ENCODE peak calls at places on chromosomes 13 and 19, in ten cellular contexts. B is stomach; K is thoracic aorta; X is tibial nerve; M is ovary; W is fibroblast of lung; Q is adipocyte; J is uterus; L is CD8-positive, alpha-beta memory T cell; V is cardiac muscle cell. F is an unnamed sample.

GRCh38 chr19:35044317-35045117 is 3.0 kb downstream of the HPN start:
- DNase-seq in J (no peak), L (peak; percentile 54), V (peak; percentile 66), M (peak; percentile 69), B (peak; percentile 68), Q (peak; percentile 67), W (peak; percentile 18), K (no peak), X (peak; percentile 78), F (peak; percentile 81)

GRCh38 chr13:72004975-72005374 is 138.0 kb upstream of the DACH1 start:
- DNase-seq in W (peak; percentile 73), L (no peak), K (no peak), J (no peak), M (no peak), B (no peak), X (peak; percentile 41), V (peak; percentile 0), Q (peak; percentile 56), F (no peak)

GRCh38 chr19:13256918-13257317 is 106.7 kb downstream of the IER2 start:
- DNase-seq in B (no peak), V (no peak), K (no peak), X (no peak), L (no peak), M (no peak), J (no peak), W (no peak), Q (no peak), F (no peak)

GRCh38 chr13:111302045-111302722 is 18.3 kb upstream of the TEX29 start:
- DNase-seq in X (no peak), V (no peak), W (no peak), M (no peak), Q (no peak), J (no peak), L (no peak), B (no peak), K (no peak), F (no peak)

GRCh38 chr19:38375748-38376147 is 1.4 kb downstream of the PSMD8 start:
- DNase-seq in K (no peak), B (no peak), V (no peak), Q (peak; percentile 27), J (no peak), M (no peak), L (no peak), W (peak; percentile 24), X (no peak), F (no peak)

GRCh38 chr13:101626925-101627555 is 174.6 kb downstream of the ITGBL1 start:
- DNase-seq in L (no peak), K (no peak), W (no peak), B (no peak), J (no peak), M (no peak), Q (peak; percentile 43), X (no peak), V (no peak), F (no peak)

GRCh38 chr13:77919351-77920294 is 992 bp upstream of the EDNRB start:
- DNase-seq in W (peak; percentile 35), B (no peak), J (peak; percentile 40), Q (peak; percentile 45), M (peak; percentile 38), V (peak; percentile 61), K (no peak), L (no peak), X (peak; percentile 19), F (peak; percentile 81)

GRCh38 chr13:19836472-19836871 is 27.0 kb downstream of the ZMYM5 start:
- DNase-seq in X (no peak), L (no peak), M (no peak), K (no peak), V (peak; percentile 15), J (no peak), Q (peak; percentile 19), W (peak; percentile 36), B (no peak), F (no peak)

GRCh38 chr13:47539317-47539716 is 461.8 kb downstream of the SUCLA2 start:
- DNase-seq in K (no peak), M (no peak), J (no peak), V (no peak), W (no peak), Q (no peak), L (no peak), X (no peak), B (no peak), F (no peak)

GRCh38 chr19:45598267-45599011 is 3.6 kb downstream of the GPR4 start:
- DNase-seq in L (no peak), V (peak; percentile 62), Q (peak; percentile 30), J (peak; percentile 30), X (no peak), M (no peak), K (no peak), B (no peak), W (no peak), F (no peak)

GRCh38 chr13:36915106-36915505 is 4.9 kb downstream of the SMAD9 start:
- DNase-seq in V (no peak), K (no peak), L (no peak), B (no peak), X (no peak), M (no peak), W (no peak), Q (no peak), J (no peak), F (no peak)

GRCh38 chr13:112969692-112970338 is 801 bp downstream of the MCF2L start:
- DNase-seq in L (no peak), M (peak; percentile 25), K (no peak), Q (no peak), X (no peak), V (no peak), J (no peak), W (no peak), B (no peak), F (no peak)

GRCh38 chr13:88656751-88657150 is 985.6 kb downstream of the SLITRK5 start:
- DNase-seq in V (no peak), J (no peak), Q (no peak), L (no peak), X (no peak), B (no peak), W (no peak), K (no peak), M (no peak), F (no peak)

GRCh38 chr19:6226444-6227155 is 53.2 kb downstream of the MLLT1 start:
- DNase-seq in X (no peak), B (no peak), W (no peak), K (no peak), J (no peak), M (no peak), L (no peak), V (no peak), Q (no peak), F (no peak)

DNA sequence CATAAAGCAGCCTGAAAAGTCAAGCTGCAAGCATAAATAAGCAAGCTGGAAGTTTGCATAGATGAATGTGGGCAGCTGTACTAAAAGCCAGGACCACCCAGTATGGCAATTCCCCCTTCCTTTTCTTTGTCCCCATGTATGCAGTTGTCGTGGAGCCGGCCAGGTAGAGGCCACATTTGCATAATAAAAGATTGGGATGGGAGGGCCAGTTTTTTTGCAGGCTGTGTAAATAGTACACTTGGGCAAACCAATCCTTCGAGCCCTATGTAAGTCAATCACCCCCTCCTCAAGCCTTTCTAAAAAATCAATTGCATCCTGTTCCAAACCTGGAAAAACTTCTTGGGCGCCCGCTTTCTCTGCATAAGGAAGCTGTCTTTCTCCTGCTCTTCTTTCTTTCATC is 13.1 kb upstream of the ZNF99 start:
- DNase-seq in Q (no peak), K (no peak), M (no peak), L (no peak), W (no peak), J (no peak), V (no peak), B (no peak), X (no peak), F (no peak)
- H3K9me3 ChIP-seq in Q (peaks cover 19% of the 10 kb centered on the region), K (no peaks in the 10 kb centered on the region), M (no peaks in the 10 kb centered on the region), L (no peaks in the 10 kb centered on the region), W (no peaks in the 10 kb centered on the region), J (no peaks in the 10 kb centered on the region), V (no peaks in the 10 kb centered on the region), B (peaks cover 100% of the 10 kb centered on the region), X (no peaks in the 10 kb centered on the region), F (no peaks in the 10 kb centered on the region)

GRCh38 chr19:1473056-1473400 is 6.0 kb downstream of the C19orf25 start:
- DNase-seq in J (no peak), X (no peak), K (no peak), M (no peak), V (no peak), L (no peak), Q (no peak), W (no peak), B (no peak), F (no peak)
- H3K27me3 ChIP-seq in J (peaks cover 24% of the 10 kb centered on the region), X (peaks cover 2% of the 10 kb centered on the region), K (peaks cover 23% of the 10 kb centered on the region), M (peaks cover 7% of the 10 kb centered on the region), V (peaks cover 58% of the 10 kb centered on the region), L (peaks cover 9% of the 10 kb centered on the region), Q (peaks cover 13% of the 10 kb centered on the region), W (peaks cover 37% of the 10 kb centered on the region), B (peaks cover 84% of the 10 kb centered on the region), F (peaks cover 18% of the 10 kb centered on the region)

DNA sequence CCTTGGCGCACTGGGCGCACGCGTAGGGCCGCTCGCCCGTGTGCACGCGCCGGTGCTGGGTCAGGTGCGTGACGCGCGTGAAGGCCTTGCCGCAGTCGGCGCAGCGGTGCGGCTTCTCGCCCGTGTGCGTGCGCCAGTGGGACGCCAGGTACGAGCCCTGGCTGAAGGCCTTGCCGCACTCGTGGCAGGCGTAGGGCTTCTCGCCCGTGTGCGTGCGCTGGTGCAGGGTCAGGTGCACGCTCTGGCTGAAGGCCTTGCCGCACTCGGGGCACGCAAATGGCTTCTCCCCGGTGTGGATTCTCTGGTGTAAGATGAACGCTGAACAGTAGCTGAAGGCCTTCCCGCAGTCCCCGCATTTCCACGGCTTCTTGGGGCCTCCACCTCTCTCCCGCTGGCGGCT is 7.0 kb downstream of the ZNF835 start:
- DNase-seq in B (no peak), W (no peak), L (no peak), V (no peak), M (no peak), X (no peak), J (no peak), Q (no peak), K (no peak), F (no peak)
- H3K9me3 ChIP-seq in B (peaks cover 92% of the 10 kb centered on the region), W (no peaks in the 10 kb centered on the region), L (peaks cover 21% of the 10 kb centered on the region), V (no peaks in the 10 kb centered on the region), M (no peaks in the 10 kb centered on the region), X (no peaks in the 10 kb centered on the region), J (no peaks in the 10 kb centered on the region), Q (no peaks in the 10 kb centered on the region), K (no peaks in the 10 kb centered on the region), F (no peaks in the 10 kb centered on the region)

GRCh38 chr19:29524201-29524911 is 1.4 kb upstream of the VSTM2B start:
- DNase-seq in L (no peak), K (no peak), Q (no peak), J (no peak), M (no peak), W (no peak), X (no peak), V (no peak), B (no peak), F (no peak)

GRCh38 chr19:29524912-29525870 is 603 bp upstream of the VSTM2B start:
- DNase-seq in V (no peak), J (no peak), L (no peak), Q (no peak), W (no peak), X (no peak), K (no peak), B (no peak), M (no peak), F (no peak)

GRCh38 chr19:29527500-29528328 is 1.9 kb downstream of the VSTM2B start:
- DNase-seq in K (no peak), Q (no peak), W (no peak), V (no peak), J (no peak), L (no peak), M (no peak), B (no peak), X (no peak), F (no peak)

GRCh38 chr19:29526730-29527499 is 1.1 kb downstream of the VSTM2B start:
- DNase-seq in X (no peak), K (no peak), M (no peak), W (no peak), Q (no peak), B (no peak), J (no peak), V (no peak), L (no peak), F (no peak)

GRCh38 chr19:29525901-29526729 is at the start of gene VSTM2B:
- DNase-seq in W (no peak), X (no peak), M (no peak), V (no peak), Q (no peak), K (no peak), L (no peak), J (no peak), B (no peak), F (no peak)
- H3K27me3 ChIP-seq in W (peaks cover 46% of the 10 kb centered on the region), X (no peaks in the 10 kb centered on the region), M (no peaks in the 10 kb centered on the region), V (peaks cover 100% of the 10 kb centered on the region), Q (peaks cover 62% of the 10 kb centered on the region), K (no peaks in the 10 kb centered on the region), L (peaks cover 26% of the 10 kb centered on the region), J (peaks cover 22% of the 10 kb centered on the region), B (peaks cover 99% of the 10 kb centered on the region), F (peaks cover 48% of the 10 kb centered on the region)